ENCODE peak calls at places on chromosomes 16 and 17, in five cellular contexts. I, W, S, H and F are unnamed samples.

GRCh38 chr16:28931801-28932225 is at the start of gene CD19:
- DNase-seq in I (no peak), W (no peak), S (no peak), H (no peak), F (no peak)

GRCh38 chr17:17001076-17001777 is 29.3 kb upstream of the TNFRSF13B start:
- DNase-seq in I (no peak), W (no peak), S (no peak), H (no peak), F (no peak)

GRCh38 chr17:4448197-4448980 is 14.6 kb downstream of the SPNS3 start:
- DNase-seq in I (no peak), W (no peak), S (no peak), H (no peak), F (no peak)

GRCh38 chr16:84548971-84549844 is 44.7 kb upstream of the MEAK7 start:
- DNase-seq in I (no peak), W (peak), S (no peak), H (peak), F (peak)

GRCh38 chr16:88657371-88657770 is 5.5 kb downstream of the MVD start:
- DNase-seq in I (no peak), W (no peak), S (no peak), H (no peak), F (no peak)

GRCh38 chr16:46801428-46802049 is 29.4 kb downstream of the C16orf87 start:
- DNase-seq in I (no peak), W (no peak), S (peak), H (no peak), F (no peak)

GRCh38 chr16:85491798-85492616 is 121.1 kb upstream of the GSE1 start:
- DNase-seq in I (peak), W (no peak), S (no peak), H (peak), F (peak)

GRCh38 chr17:15236281-15237105 is 28.6 kb downstream of the PMP22 start:
- DNase-seq in I (no peak), W (no peak), S (no peak), H (no peak), F (no peak)

GRCh38 chr17:50947844-50948514 is 81.8 kb upstream of the TOB1 start:
- DNase-seq in I (peak), W (no peak), S (no peak), H (peak), F (peak)

GRCh38 chr16:19871721-19872120 is 12.9 kb downstream of the GPRC5B start:
- DNase-seq in I (no peak), W (no peak), S (no peak), H (no peak), F (no peak)

GRCh38 chr17:69047368-69048263 is 13.1 kb downstream of the ABCA9 start:
- DNase-seq in I (peak), W (no peak), S (no peak), H (no peak), F (peak)

GRCh38 chr17:50087246-50087911 is 7.8 kb upstream of the PDK2 start:
- DNase-seq in I (peak), W (peak), S (peak), H (peak), F (peak)

GRCh38 chr17:71472809-71473789 is 647.7 kb upstream of the SOX9 start:
- DNase-seq in I (no peak), W (no peak), S (peak), H (peak), F (no peak)

GRCh38 chr16:188674-189073 is 8.4 kb downstream of the HBQ1 start:
- DNase-seq in I (no peak), W (no peak), S (no peak), H (no peak), F (no peak)

GRCh38 chr17:38703742-38704644 is 1.1 kb upstream of the MLLT6 start:
- DNase-seq in I (peak), W (peak), S (peak), H (peak), F (peak)

GRCh38 chr17:13337864-13338371 is 263.8 kb downstream of the HS3ST3A1 start:
- DNase-seq in I (no peak), W (no peak), S (peak), H (peak), F (no peak)

GRCh38 chr16:81061855-81062608 is 15.0 kb downstream of the C16orf46 start:
- DNase-seq in I (no peak), W (no peak), S (no peak), H (no peak), F (no peak)

GRCh38 chr17:45294506-45294905 is 22.3 kb downstream of the MAP3K14 start:
- DNase-seq in I (no peak), W (no peak), S (no peak), H (no peak), F (peak)

GRCh38 chr16:86447228-86447627 is 63.1 kb upstream of the FOXF1 start:
- DNase-seq in I (no peak), W (no peak), S (no peak), H (no peak), F (no peak)

GRCh38 chr17:74757931-74758845 is 9.8 kb downstream of the NHERF1 start:
- DNase-seq in I (peak), W (no peak), S (no peak), H (no peak), F (no peak)